ENCODE peak calls at places on chromosomes 12 and 14, in six cellular contexts. X is transverse colon, S is stomach, N is breast epithelium, I is GM23338, Y is K562. H is an unnamed sample.

GRCh38 chr12:50087995-50088394 is 2.9 kb downstream of the SMARCD1 start:
- DNase-seq in Y (no peak), I (no peak), S (no peak), N (no peak), X (no peak), H (no peak)

GRCh38 chr14:58920230-58920629 is 268.2 kb upstream of the DAAM1 start:
- DNase-seq in N (no peak), Y (no peak), X (no peak), S (no peak), I (no peak), H (no peak)

GRCh38 chr14:106666341-106666740 is 1140.0 kb downstream of the TMEM121 start:
- DNase-seq in S (no peak), X (no peak), N (no peak), I (no peak), Y (no peak), H (no peak)

GRCh38 chr14:35342160-35343010 is 50.2 kb downstream of the PSMA6 start:
- DNase-seq in S (peak; percentile 65), N (peak; percentile 66), X (no peak), I (no peak), Y (no peak), H (peak; percentile 52)

GRCh38 chr12:105641742-105642141 is 311.3 kb downstream of the C12orf75 start:
- DNase-seq in I (no peak), X (no peak), N (no peak), S (no peak), Y (no peak), H (no peak)

GRCh38 chr12:6201199-6201608 is 1.0 kb downstream of the CD9 start:
- DNase-seq in Y (no peak), N (peak; percentile 66), I (peak; percentile 57), X (peak; percentile 75), S (no peak), H (peak; percentile 85)

GRCh38 chr14:83828406-83828805 is 1701.5 kb upstream of the FLRT2 start:
- DNase-seq in I (no peak), S (no peak), N (no peak), X (no peak), Y (no peak), H (no peak)

GRCh38 chr12:112810235-112810917 is 18.8 kb downstream of the RPH3A start:
- DNase-seq in S (no peak), X (no peak), Y (no peak), N (no peak), I (no peak), H (no peak)

GRCh38 chr12:55876110-55876509 is 33.4 kb upstream of the MMP19 start:
- DNase-seq in N (no peak), X (no peak), I (no peak), Y (no peak), S (no peak), H (no peak)

GRCh38 chr12:103548622-103549601 is 38.2 kb upstream of the STAB2 start:
- DNase-seq in S (peak; percentile 74), I (peak; percentile 88), N (peak; percentile 48), Y (peak; percentile 62), X (peak; percentile 67), H (no peak)

GRCh38 chr12:104632724-104633181 is 176.0 kb downstream of the CHST11 start:
- DNase-seq in I (no peak), X (no peak), S (no peak), N (no peak), Y (no peak), H (peak; percentile 45)

GRCh38 chr14:31297701-31298344 is 90.2 kb upstream of the HECTD1 start:
- DNase-seq in X (no peak), S (no peak), Y (no peak), N (no peak), I (no peak), H (no peak)

GRCh38 chr12:59929091-59929490 is 333.3 kb downstream of the SLC16A7 start:
- DNase-seq in S (peak; percentile 25), I (no peak), N (no peak), X (no peak), Y (no peak), H (no peak)

GRCh38 chr14:103607822-103608221 is 21.2 kb upstream of the KLC1 start:
- DNase-seq in N (no peak), I (no peak), X (no peak), Y (no peak), S (no peak), H (no peak)

GRCh38 chr14:103611215-103611614 is 17.8 kb upstream of the KLC1 start:
- DNase-seq in X (no peak), S (no peak), N (no peak), I (no peak), Y (no peak), H (no peak)

GRCh38 chr14:103604620-103605019 is 24.4 kb upstream of the KLC1 start:
- DNase-seq in X (no peak), I (no peak), S (no peak), N (no peak), Y (no peak), H (no peak)

GRCh38 chr14:103607039-103607668 is 21.9 kb upstream of the KLC1 start:
- DNase-seq in I (peak; percentile 65), N (peak; percentile 61), X (peak; percentile 81), Y (peak; percentile 40), S (peak; percentile 52), H (no peak)
- H3K4me3 ChIP-seq in I (no peak overlapping the region), N (peak overlapping the region; percentile 9), X (no peak overlapping the region), Y (no peak overlapping the region), S (peak overlapping the region; percentile 27), H (peak overlapping the region; percentile 30)

GRCh38 chr12:53048033-53048779 is 1.7 kb upstream of the TNS2 start:
- DNase-seq in Y (peak; percentile 8), X (peak; percentile 63), I (peak; percentile 47), N (peak; percentile 82), S (peak; percentile 76), H (peak; percentile 88)
- TF ChIP-seq POLR2AphosphoS5 in Y (no peak), X (no peak), I (no peak), N (peak; percentile 45), S (no peak), H (no peak)

GRCh38 chr12:125186471-125187147 is 121.4 kb downstream of the AACS start:
- DNase-seq in Y (peak; percentile 29), I (peak; percentile 51), S (no peak), X (no peak), N (no peak), H (peak; percentile 82)

GRCh38 chr12:125187148-125187733 is 122.0 kb downstream of the AACS start:
- DNase-seq in I (peak; percentile 44), N (no peak), X (no peak), Y (no peak), S (no peak), H (no peak)

GRCh38 chr12:125185311-125185739 is 120.1 kb downstream of the AACS start:
- DNase-seq in S (no peak), Y (no peak), X (no peak), N (no peak), I (peak; percentile 75), H (no peak)

GRCh38 chr12:125184213-125184952 is 119.1 kb downstream of the AACS start:
- DNase-seq in N (no peak), X (no peak), S (peak; percentile 41), I (no peak), Y (no peak), H (no peak)

DNA sequence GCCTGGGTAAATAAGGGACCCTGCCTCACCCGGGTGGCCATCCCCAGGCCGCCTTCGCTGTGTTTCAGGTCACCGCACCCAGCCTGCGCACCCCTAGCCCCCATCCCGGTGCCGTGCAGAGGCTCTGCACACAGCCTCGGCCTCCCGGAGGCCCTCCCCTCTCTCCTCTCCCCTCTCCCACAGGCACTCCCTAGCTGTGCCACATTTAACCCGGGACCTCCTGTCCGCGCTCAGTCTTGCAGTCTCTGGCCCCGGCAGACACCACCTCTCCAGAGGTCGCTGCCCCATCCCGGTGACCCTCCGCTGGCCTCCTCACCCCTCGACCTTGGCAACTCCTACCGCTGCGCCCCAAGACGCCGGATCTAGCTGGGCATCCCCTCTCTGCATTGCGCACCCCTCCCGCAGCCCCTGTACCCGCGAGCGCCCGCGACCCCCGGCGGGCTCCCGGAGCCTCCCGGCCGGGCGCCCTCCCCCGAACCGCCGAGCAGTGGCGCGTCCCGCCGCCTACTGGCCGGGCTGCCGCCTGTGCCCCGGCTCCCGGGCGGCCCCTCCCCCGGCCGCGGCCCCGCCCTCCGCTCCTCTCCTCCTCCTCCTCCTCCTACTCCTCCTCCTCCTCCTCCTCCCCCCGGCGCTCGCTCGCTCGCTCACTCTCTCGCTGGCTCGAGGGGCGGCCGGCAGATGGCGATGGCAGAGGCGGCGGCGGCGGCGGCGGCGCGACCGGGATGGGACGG is 120.7 kb downstream of the AACS start:
- DNase-seq in I (peak; percentile 90), X (peak; percentile 77), N (peak; percentile 23), S (peak; percentile 78), Y (peak; percentile 86), H (peak; percentile 69)
- H3K4me3 ChIP-seq in I (peak within 1 kb of the TSS; percentile 82), X (peak within 1 kb of the TSS; percentile 15), N (peak within 1 kb of the TSS; percentile 4), S (peak within 1 kb of the TSS; percentile 35), Y (peak within 1 kb of the TSS; percentile 14), H (no peak within 1 kb of the TSS)

GRCh38 chr12:4108803-4109345 is 164.7 kb upstream of the CCND2 start:
- DNase-seq in Y (no peak), N (no peak), I (no peak), X (no peak), S (no peak), H (no peak)

GRCh38 chr12:4106617-4107016 is 166.9 kb upstream of the CCND2 start:
- DNase-seq in S (no peak), I (no peak), N (no peak), X (no peak), Y (no peak), H (no peak)

GRCh38 chr12:4109826-4110225 is 163.7 kb upstream of the CCND2 start:
- DNase-seq in I (no peak), X (no peak), S (no peak), N (no peak), Y (no peak), H (no peak)

GRCh38 chr12:4107911-4108697 is 165.5 kb upstream of the CCND2 start:
- DNase-seq in S (no peak), N (no peak), X (no peak), Y (no peak), I (no peak), H (no peak)

GRCh38 chr12:4107436-4107878 is 166.1 kb upstream of the CCND2 start:
- DNase-seq in I (peak; percentile 94), X (peak; percentile 55), S (no peak), Y (peak; percentile 60), N (peak; percentile 29), H (no peak)
- TF ChIP-seq POLR2AphosphoS5 in I (no peak), X (peak; percentile 21), S (no peak), Y (no peak), N (no peak), H (no peak)

DNA sequence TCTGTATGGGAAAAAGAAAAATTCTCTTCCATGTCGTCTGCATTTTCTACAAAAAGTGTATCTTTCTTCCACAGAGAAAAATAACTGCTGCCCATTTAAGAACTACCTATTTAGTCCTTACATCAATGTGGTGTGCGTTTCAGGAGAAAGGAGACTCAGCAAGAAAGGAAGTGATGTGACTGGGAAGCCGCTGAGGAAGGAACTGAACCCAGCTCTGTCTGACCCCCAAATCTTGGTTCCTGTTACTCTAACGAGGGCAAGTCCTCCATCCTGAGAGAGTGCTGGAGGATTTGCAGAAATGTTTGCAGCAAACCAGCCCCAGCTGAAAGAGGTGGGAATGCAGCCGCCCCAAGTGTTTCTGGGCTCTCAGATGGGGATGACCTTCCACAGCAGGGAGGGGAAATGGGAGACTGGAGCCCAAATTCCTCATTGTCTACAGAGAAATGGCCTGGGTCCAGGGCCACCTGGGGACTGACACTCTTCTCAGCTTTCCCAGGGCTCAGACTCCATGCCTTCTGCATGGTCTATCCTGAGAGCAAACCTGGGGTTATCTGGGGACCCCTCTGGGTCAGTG is 6.7 kb upstream of the MLEC start:
- DNase-seq in X (no peak), Y (no peak), N (no peak), I (peak; percentile 51), S (no peak), H (no peak)
- H3K4me3 ChIP-seq in X (no peak overlapping the region), Y (no peak overlapping the region), N (no peak overlapping the region), I (no peak overlapping the region), S (no peak overlapping the region), H (no peak overlapping the region)

H was measured in upper lobe of left lung.